ENCODE peak calls at places on chromosomes 11 and 22, in nine cellular contexts. K is CD8-positive, alpha-beta memory T cell; G is effector memory CD4-positive, alpha-beta T cell; M is OCI-LY7; E is endothelial cell of umbilical vein; S is CD8-positive, alpha-beta T cell; Q is tibial artery; C is psoas muscle; F is Panc1. R is an unnamed sample.

GRCh38 chr22:36839356-36840073 is 21.3 kb upstream of the NCF4 start:
- DNase-seq in M (no peak), G (no peak), Q (no peak), F (no peak), K (no peak), C (no peak), E (no peak), S (no peak), R (no peak)

GRCh38 chr11:35491231-35491871 is 34.1 kb downstream of the PAMR1 start:
- DNase-seq in K (no peak), C (no peak), Q (no peak), S (no peak), F (no peak), E (no peak), G (no peak), M (no peak), R (no peak)

GRCh38 chr22:39243443-39244072 is 1.2 kb downstream of the PDGFB start:
- DNase-seq in M (no peak), F (no peak), E (no peak), K (no peak), C (no peak), G (no peak), S (no peak), Q (no peak), R (no peak)

GRCh38 chr11:59199546-59200420 is 12.9 kb downstream of the MPEG1 start:
- DNase-seq in M (no peak), C (no peak), K (no peak), F (no peak), E (no peak), Q (no peak), G (no peak), S (no peak), R (no peak)

GRCh38 chr11:77580712-77581337 is 8.9 kb upstream of the AQP11 start:
- DNase-seq in E (no peak), Q (no peak), F (no peak), C (no peak), K (no peak), S (no peak), M (peak; percentile 68), G (no peak), R (no peak)

GRCh38 chr11:102882389-102883024 is 7.7 kb upstream of the MMP12 start:
- DNase-seq in E (no peak), C (no peak), K (no peak), Q (no peak), F (no peak), M (no peak), G (no peak), S (no peak), R (no peak)

GRCh38 chr11:103433380-103433779 is 324.2 kb downstream of the DYNC2H1 start:
- DNase-seq in S (no peak), Q (no peak), F (peak; percentile 41), G (no peak), C (no peak), E (no peak), K (no peak), M (no peak), R (no peak)

GRCh38 chr11:12288212-12288933 is 89.0 kb upstream of the PARVA start:
- DNase-seq in S (peak; percentile 44), Q (peak; percentile 93), E (peak; percentile 87), C (peak; percentile 72), F (peak; percentile 55), G (peak; percentile 24), K (peak; percentile 58), M (peak; percentile 47), R (peak; percentile 72)

GRCh38 chr11:116357769-116358544 is 414.8 kb downstream of the BUD13 start:
- DNase-seq in G (no peak), E (peak; percentile 43), S (no peak), F (no peak), Q (no peak), K (no peak), M (no peak), C (no peak), R (no peak)

GRCh38 chr11:10862446-10862845 is 4.6 kb upstream of the ZBED5 start:
- DNase-seq in K (no peak), S (no peak), E (no peak), G (no peak), M (no peak), C (no peak), F (no peak), Q (no peak), R (no peak)

GRCh38 chr11:74384641-74385040 is 13.6 kb downstream of the PGM2L1 start:
- DNase-seq in K (no peak), G (no peak), C (no peak), M (no peak), Q (no peak), F (no peak), S (no peak), E (no peak), R (no peak)

GRCh38 chr11:85682330-85683305 is 3.4 kb downstream of the CCDC89 start:
- DNase-seq in C (peak; percentile 75), E (peak; percentile 57), Q (peak; percentile 79), G (peak; percentile 33), K (peak; percentile 74), M (no peak), F (no peak), S (peak; percentile 64), R (peak; percentile 60)

GRCh38 chr11:66701432-66702240 is 23.9 kb upstream of the RBM4B start:
- DNase-seq in Q (no peak), E (no peak), M (no peak), C (no peak), K (no peak), G (no peak), F (no peak), S (no peak), R (no peak)

GRCh38 chr11:3197044-3197715 is 21.4 kb downstream of the MRGPRG start:
- DNase-seq in C (no peak), E (no peak), S (no peak), G (no peak), K (peak; percentile 35), Q (peak; percentile 59), M (no peak), F (no peak), R (no peak)

GRCh38 chr11:115194798-115195101 is 309.5 kb downstream of the CADM1 start:
- DNase-seq in M (peak; percentile 10), F (no peak), Q (no peak), E (no peak), S (no peak), C (no peak), K (no peak), G (no peak), R (no peak)

GRCh38 chr22:28498044-28498443 is 181.6 kb downstream of the TTC28 start:
- DNase-seq in G (no peak), F (no peak), Q (no peak), M (no peak), C (no peak), E (no peak), K (no peak), S (no peak), R (no peak)

GRCh38 chr11:23957309-23957708 is 539.5 kb upstream of the LUZP2 start:
- DNase-seq in Q (no peak), F (no peak), M (no peak), S (no peak), K (no peak), C (no peak), G (no peak), E (no peak), R (no peak)

GRCh38 chr11:66142370-66143263 is 72.5 kb downstream of the PACS1 start:
- DNase-seq in F (no peak), Q (no peak), G (no peak), E (no peak), M (no peak), C (no peak), K (no peak), S (no peak), R (no peak)

GRCh38 chr11:44970293-44970692 is 19.6 kb upstream of the TP53I11 start:
- DNase-seq in Q (no peak), K (no peak), C (no peak), F (no peak), G (no peak), E (no peak), M (no peak), S (no peak), R (no peak)

GRCh38 chr11:47998345-47998732 is 18.0 kb downstream of the PTPRJ start:
- DNase-seq in M (no peak), G (no peak), S (no peak), Q (peak; percentile 6), F (no peak), C (no peak), E (no peak), K (no peak), R (no peak)
- H3K27ac ChIP-seq in M (no peak overlapping the region), G (no peak overlapping the region), S (no peak overlapping the region), Q (no peak overlapping the region), F (no peak overlapping the region), C (no peak overlapping the region), E (no peak overlapping the region), K (no peak overlapping the region), R (no peak overlapping the region)

GRCh38 chr11:68106165-68106940 is 14.8 kb downstream of the CHKA start:
- DNase-seq in E (peak; percentile 57), Q (no peak), S (no peak), C (no peak), F (no peak), M (no peak), G (no peak), K (no peak), R (peak; percentile 29)

GRCh38 chr11:68107689-68108088 is 13.5 kb downstream of the CHKA start:
- DNase-seq in G (no peak), S (no peak), F (no peak), C (no peak), Q (no peak), K (no peak), M (no peak), E (no peak), R (no peak)
- H3K27ac ChIP-seq in G (no peak overlapping the region), S (no peak overlapping the region), F (peak overlapping the region; percentile 23), C (no peak overlapping the region), Q (no peak overlapping the region), K (no peak overlapping the region), M (no peak overlapping the region), E (no peak overlapping the region), R (no peak overlapping the region)

DNA sequence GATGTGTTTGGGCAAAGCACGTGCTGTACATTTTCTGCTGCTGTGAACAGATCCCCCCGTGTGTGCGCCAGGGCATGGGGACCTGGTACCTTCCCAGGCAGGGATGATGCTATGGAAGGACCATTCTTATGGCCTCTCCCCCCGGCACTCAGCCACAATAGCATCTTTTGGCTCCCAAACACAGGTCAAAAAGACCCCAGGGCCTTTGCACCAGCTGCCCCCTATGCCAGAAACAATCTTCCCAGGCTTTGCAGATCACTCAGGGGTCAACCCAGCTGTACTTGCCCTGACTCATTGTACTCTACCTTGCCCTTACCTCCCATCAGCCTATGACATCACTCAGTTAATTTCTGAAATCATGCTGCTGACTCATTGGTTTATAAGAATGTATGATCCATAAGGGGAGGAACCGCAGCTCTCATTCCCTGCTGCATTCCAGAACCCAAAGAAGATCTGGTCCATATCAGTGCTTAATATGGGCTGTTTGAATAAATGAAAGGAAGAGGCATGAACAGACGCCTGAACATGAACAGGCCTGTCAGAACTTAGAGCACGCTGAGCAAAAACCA is 100.7 kb downstream of the CELSR1 start:
- DNase-seq in G (no peak), M (no peak), C (no peak), F (no peak), S (no peak), E (no peak), K (no peak), Q (no peak), R (no peak)
- H3K27ac ChIP-seq in G (no peak overlapping the region), M (no peak overlapping the region), C (no peak overlapping the region), F (no peak overlapping the region), S (no peak overlapping the region), E (no peak overlapping the region), K (no peak overlapping the region), Q (no peak overlapping the region), R (no peak overlapping the region)

GRCh38 chr11:79667377-79667776 is 226.5 kb upstream of the TENM4 start:
- DNase-seq in K (no peak), E (no peak), F (no peak), M (no peak), G (no peak), Q (no peak), S (no peak), C (no peak), R (no peak)
- H3K27ac ChIP-seq in K (no peak overlapping the region), E (no peak overlapping the region), F (no peak overlapping the region), M (no peak overlapping the region), G (no peak overlapping the region), Q (no peak overlapping the region), S (no peak overlapping the region), C (no peak overlapping the region), R (no peak overlapping the region)